ENCODE peak calls at places on chromosome 9, in ten cellular contexts. S is tibial nerve, Y is endodermal cell, Z is Peyer's patch, C is prostate gland, K is PC-9, P is IMR-90, A is adrenal gland, H is psoas muscle, U is sigmoid colon. E is an unnamed sample. For H3K4me1, the result is how much of the 10 kb centered on the place peaks cover.

GRCh38 chr9:130432796-130433167 is 12.0 kb upstream of the ASS1 start:
- DNase-seq in S (no peak), Y (no peak), Z (no peak), C (no peak), K (no peak), P (no peak), A (no peak), H (no peak), U (no peak), E (no peak)

GRCh38 chr9:132887181-132888120 is 8.8 kb downstream of the SPACA9 start:
- DNase-seq in S (no peak), Y (no peak), Z (no peak), C (no peak), K (no peak), P (no peak), A (no peak), H (no peak), U (no peak), E (no peak)

GRCh38 chr9:95552814-95553546 is 36.2 kb upstream of the PTCH1 start:
- DNase-seq in S (peak), Y (peak), Z (no peak), C (no peak), K (no peak), P (no peak), A (peak), H (peak), U (no peak), E (peak)

GRCh38 chr9:124489222-124489621 is 18.0 kb downstream of the NR5A1 start:
- DNase-seq in S (no peak), Y (no peak), Z (no peak), C (no peak), K (no peak), P (peak), A (peak), H (no peak), U (no peak), E (no peak)

GRCh38 chr9:87678650-87679355 is 47.1 kb upstream of the CTSL start:
- DNase-seq in S (peak), Y (peak), Z (no peak), C (peak), K (peak), P (peak), A (peak), H (peak), U (peak), E (peak)

GRCh38 chr9:77864096-77864889 is 167.3 kb downstream of the GNAQ start:
- DNase-seq in S (no peak), Y (no peak), Z (no peak), C (no peak), K (no peak), P (peak), A (no peak), H (no peak), U (no peak), E (no peak)

GRCh38 chr9:110443146-110443877 is 105.6 kb upstream of the TXNDC8 start:
- DNase-seq in S (no peak), Y (no peak), Z (no peak), C (no peak), K (peak), P (peak), A (no peak), H (no peak), U (no peak), E (no peak)

GRCh38 chr9:73743826-73744225 is 592.2 kb downstream of the ANXA1 start:
- DNase-seq in S (no peak), Y (no peak), Z (no peak), C (no peak), K (no peak), P (no peak), A (no peak), H (no peak), U (no peak), E (no peak)

GRCh38 chr9:130448035-130448624 is 3.4 kb downstream of the ASS1 start:
- DNase-seq in S (no peak), Y (no peak), Z (no peak), C (no peak), K (no peak), P (peak), A (no peak), H (no peak), U (no peak), E (no peak)

GRCh38 chr9:1909322-1909721 is 105.8 kb upstream of the SMARCA2 start:
- DNase-seq in S (no peak), Y (no peak), Z (no peak), C (no peak), K (no peak), P (no peak), A (no peak), H (no peak), U (no peak), E (no peak)

GRCh38 chr9:12819436-12820185 is 44.8 kb downstream of the LURAP1L start:
- DNase-seq in S (no peak), Y (peak), Z (no peak), C (no peak), K (no peak), P (no peak), A (no peak), H (no peak), U (no peak), E (no peak)

GRCh38 chr9:33080534-33080933 is 4.1 kb upstream of the SMU1 start:
- DNase-seq in S (no peak), Y (no peak), Z (no peak), C (peak), K (no peak), P (no peak), A (no peak), H (no peak), U (no peak), E (no peak)

GRCh38 chr9:78074385-78075291 is 43.0 kb upstream of the GNAQ start:
- DNase-seq in S (no peak), Y (no peak), Z (no peak), C (no peak), K (no peak), P (no peak), A (no peak), H (no peak), U (no peak), E (no peak)

GRCh38 chr9:1100945-1101344 is 50.8 kb downstream of the DMRT2 start:
- DNase-seq in S (no peak), Y (peak), Z (no peak), C (peak), K (no peak), P (peak), A (no peak), H (peak), U (no peak), E (peak)

GRCh38 chr9:34254141-34254913 is 74.7 kb downstream of the KIF24 start:
- DNase-seq in S (no peak), Y (no peak), Z (no peak), C (no peak), K (peak), P (peak), A (no peak), H (peak), U (peak), E (no peak)

GRCh38 chr9:109799792-109800191 is 19.8 kb downstream of the PALM2AKAP2 start:
- DNase-seq in S (no peak), Y (no peak), Z (no peak), C (no peak), K (no peak), P (peak), A (no peak), H (no peak), U (no peak), E (no peak)

GRCh38 chr9:124279531-124280175 is 21.9 kb downstream of the NEK6 start:
- DNase-seq in S (no peak), Y (no peak), Z (no peak), C (no peak), K (no peak), P (no peak), A (no peak), H (no peak), U (no peak), E (no peak)

GRCh38 chr9:133379153-133380086 is 3.3 kb downstream of the STKLD1 start:
- DNase-seq in S (no peak), Y (peak), Z (no peak), C (no peak), K (no peak), P (no peak), A (no peak), H (no peak), U (no peak), E (no peak)

GRCh38 chr9:35035851-35036701 is 36.3 kb downstream of the VCP start:
- DNase-seq in S (no peak), Y (peak), Z (peak), C (no peak), K (no peak), P (peak), A (no peak), H (peak), U (peak), E (peak)

GRCh38 chr9:680106-680505 is 161.4 kb upstream of the DMRT1 start:
- DNase-seq in S (no peak), Y (no peak), Z (no peak), C (no peak), K (no peak), P (no peak), A (no peak), H (no peak), U (no peak), E (no peak)

GRCh38 chr9:79123419-79123818 is 448.3 kb upstream of the TLE4 start:
- DNase-seq in S (no peak), Y (no peak), Z (no peak), C (no peak), K (no peak), P (peak), A (no peak), H (no peak), U (no peak), E (no peak)

GRCh38 chr9:70924380-70924779 is 197.0 kb downstream of the TRPM3 start:
- DNase-seq in S (no peak), Y (no peak), Z (no peak), C (no peak), K (no peak), P (peak), A (no peak), H (no peak), U (no peak), E (no peak)

GRCh38 chr9:123162359-123163345 is 105.7 kb downstream of the STRBP start:
- DNase-seq in S (no peak), Y (no peak), Z (no peak), C (no peak), K (no peak), P (peak), A (no peak), H (no peak), U (no peak), E (no peak)

GRCh38 chr9:131700076-131700475 is 39.8 kb downstream of the RAPGEF1 start:
- DNase-seq in S (no peak), Y (no peak), Z (no peak), C (no peak), K (no peak), P (no peak), A (no peak), H (no peak), U (no peak), E (no peak)

GRCh38 chr9:93826209-93826608 is 128.9 kb downstream of the BARX1 start:
- DNase-seq in S (no peak), Y (peak), Z (no peak), C (no peak), K (no peak), P (no peak), A (no peak), H (no peak), U (no peak), E (no peak)

GRCh38 chr9:83401328-83401895 is 136.8 kb downstream of the FRMD3 start:
- DNase-seq in S (no peak), Y (no peak), Z (no peak), C (no peak), K (no peak), P (no peak), A (no peak), H (no peak), U (no peak), E (no peak)

GRCh38 chr9:23545728-23546127 is 280.3 kb downstream of the ELAVL2 start:
- DNase-seq in S (no peak), Y (no peak), Z (no peak), C (no peak), K (no peak), P (no peak), A (no peak), H (no peak), U (no peak), E (no peak)

DNA sequence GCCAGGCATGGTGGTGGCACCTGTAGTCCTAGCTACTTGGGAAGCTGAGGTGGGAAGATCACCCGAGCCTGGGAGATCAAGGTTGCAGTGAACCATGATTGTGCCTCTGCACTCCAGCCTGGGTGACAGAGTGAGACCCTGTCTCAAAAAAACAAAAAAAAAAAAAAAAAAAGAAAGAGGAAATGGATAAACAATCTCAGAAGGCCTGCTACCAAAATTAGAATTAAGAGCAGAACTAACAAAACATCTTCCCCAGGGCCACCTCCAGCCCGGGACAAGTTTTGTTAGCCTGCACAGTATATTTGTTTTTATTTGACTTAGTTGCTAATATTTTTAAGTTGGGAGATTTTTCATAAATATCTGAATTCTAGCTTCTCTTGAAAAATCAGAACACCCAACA is 23.1 kb downstream of the PAX5 start:
- DNase-seq in S (no peak), Y (no peak), Z (no peak), C (no peak), K (no peak), P (no peak), A (no peak), H (no peak), U (no peak), E (no peak)
- H3K4me1 ChIP-seq in S (under half), Y (under half), Z (under half), C (under half), K (under half), P (under half), A (under half), H (under half), U (under half), E (under half)

DNA sequence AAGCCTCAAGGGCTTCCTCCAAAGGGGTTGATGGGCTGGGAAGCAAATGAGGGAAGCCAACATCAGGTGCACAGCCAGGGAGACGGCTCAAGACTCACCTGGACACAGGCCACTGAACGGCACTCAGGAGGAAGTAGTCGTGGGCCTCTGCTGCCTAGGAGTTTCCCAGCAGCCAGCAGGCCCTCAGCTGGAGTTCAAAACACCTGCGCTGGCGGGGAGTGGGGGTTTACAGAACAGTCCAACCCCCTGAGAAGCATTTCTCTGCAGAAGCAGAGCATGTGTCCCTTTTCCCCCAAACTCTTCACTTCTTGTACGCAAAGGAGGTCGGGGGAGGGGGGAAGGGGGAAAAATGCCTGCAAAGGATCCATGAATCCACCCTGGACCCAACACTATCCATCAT is 2.3 kb downstream of the WHRN start:
- DNase-seq in S (no peak), Y (no peak), Z (peak), C (peak), K (no peak), P (no peak), A (no peak), H (no peak), U (no peak), E (no peak)
- H3K4me3 ChIP-seq in S (no peak), Y (peak), Z (no peak), C (no peak), K (peak), P (no peak), A (no peak), H (no peak), U (peak), E (no peak)

DNA sequence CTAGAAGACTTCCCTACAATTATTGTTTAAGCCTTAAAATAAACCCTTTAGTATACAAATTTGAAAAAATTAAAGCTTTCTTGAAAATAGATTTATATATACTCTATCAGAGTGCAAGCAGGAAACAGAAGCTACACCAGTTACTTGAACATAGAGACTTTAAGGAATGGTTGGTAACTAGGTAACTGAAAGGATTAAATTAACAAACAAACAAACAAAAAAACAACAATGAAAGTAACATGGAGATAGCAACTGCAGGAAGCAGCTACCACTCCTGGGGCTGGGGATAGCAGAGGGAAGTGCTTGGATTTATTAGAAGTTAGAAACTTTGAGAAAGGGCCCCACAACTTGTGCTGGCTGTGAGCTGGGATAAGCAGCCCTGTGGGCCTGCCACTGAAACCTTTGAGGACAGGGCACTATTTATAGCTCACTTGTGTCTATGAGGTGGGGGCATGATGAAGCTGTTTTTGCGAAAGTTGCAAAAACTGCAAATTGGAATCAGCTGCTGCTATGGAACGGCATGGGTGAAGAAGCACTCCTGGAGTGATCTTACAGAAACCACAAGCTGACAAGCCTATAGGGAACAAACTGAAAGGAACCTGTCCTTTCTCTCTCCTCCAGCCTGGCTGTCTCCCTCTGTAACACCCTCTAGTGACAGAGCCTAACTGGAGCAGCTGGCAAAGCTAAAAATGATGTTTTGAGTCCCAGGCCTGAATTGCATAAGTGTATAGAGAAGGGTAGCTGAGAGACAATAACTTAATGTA is 91.3 kb upstream of the RANBP6 start:
- DNase-seq in S (no peak), Y (peak), Z (no peak), C (no peak), K (peak), P (peak), A (peak), H (no peak), U (no peak), E (no peak)
- TF ChIP-seq CTCF in S (peak), Y (peak), Z (no peak), C (peak), K (no peak), P (no peak), A (peak), H (peak), U (no peak), E (peak)

GRCh38 chr9:121358747-121359146 is 11.3 kb downstream of the STOM start:
- DNase-seq in S (no peak), Y (no peak), Z (no peak), C (no peak), K (no peak), P (no peak), A (no peak), H (no peak), U (no peak), E (no peak)
- H3K4me1 ChIP-seq in S (under half), Y (under half), Z (under half), C (under half), K (under half), P (under half), A (half or more), H (half or more), U (half or more), E (under half)

DNA sequence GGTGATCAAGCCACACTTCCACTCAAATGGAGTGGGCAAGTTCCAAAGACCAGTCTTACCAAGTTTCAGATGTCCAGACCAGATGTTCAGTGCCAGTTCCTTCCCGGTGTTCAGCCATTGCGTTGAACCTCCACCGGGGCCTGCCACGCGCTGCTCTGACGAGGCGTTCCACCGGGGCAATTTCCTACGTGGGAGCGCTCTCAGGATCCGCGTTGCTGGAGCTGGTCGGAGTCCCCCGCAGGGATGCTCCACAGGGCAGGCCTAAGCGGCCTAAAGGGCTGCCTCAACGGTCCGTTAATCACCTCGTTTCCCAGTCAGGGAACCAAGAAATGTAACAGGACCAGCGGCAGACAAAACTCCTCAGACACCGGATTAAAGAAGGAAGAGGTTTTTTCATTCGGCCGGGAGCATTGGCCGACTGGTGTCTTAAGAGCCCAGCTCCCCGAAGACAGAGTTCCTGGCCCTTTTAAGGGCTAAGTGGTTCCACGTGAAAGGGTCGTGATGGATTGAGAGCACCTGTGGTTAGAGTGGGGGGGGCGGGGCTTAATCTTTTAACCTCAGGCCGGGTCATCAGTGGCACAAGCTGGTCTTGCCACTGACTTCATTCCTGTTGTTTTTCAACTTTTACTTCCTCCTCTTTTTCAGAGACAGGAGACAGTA is 35.6 kb upstream of the PPP1R26 start:
- DNase-seq in S (no peak), Y (no peak), Z (no peak), C (no peak), K (no peak), P (no peak), A (no peak), H (no peak), U (no peak), E (peak)
- H3K4me3 ChIP-seq in S (no peak), Y (no peak), Z (no peak), C (no peak), K (no peak), P (no peak), A (no peak), H (no peak), U (no peak), E (peak)

DNA sequence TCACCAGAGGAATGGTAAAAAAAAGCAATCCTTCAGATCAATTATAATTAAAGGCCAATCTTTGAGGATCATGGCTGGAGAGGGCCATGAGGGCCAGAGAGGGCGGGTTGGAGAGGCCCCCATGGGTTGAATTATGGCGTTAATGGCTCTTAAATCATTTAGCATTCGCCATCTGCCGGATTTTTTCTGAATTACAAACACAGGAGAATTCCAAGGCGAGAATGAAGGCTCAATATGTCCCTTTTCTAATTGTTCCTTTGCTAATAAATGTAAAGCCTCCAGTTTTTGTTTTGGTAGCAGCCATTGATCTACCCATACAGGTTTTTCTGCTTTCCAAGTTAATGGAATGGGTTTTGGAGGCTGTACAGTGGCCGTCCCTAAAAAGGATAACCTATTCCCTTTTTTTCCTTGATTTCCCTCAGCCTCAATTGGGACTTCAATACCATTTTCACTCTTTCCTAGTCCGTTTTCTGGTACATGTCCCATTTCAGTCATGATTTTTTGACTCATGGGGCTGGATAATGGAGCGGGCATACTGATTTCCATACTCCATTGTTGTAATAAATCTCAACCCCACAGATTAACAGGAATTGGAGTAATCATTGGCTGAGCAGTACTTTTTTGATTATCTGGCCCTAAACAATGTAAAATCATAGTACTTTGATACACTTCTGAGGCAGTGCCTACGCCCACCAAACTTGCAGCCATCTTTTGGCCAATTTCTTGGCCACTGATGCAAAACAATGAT is 6.7 kb upstream of the TMEM141 start:
- DNase-seq in S (no peak), Y (no peak), Z (no peak), C (no peak), K (no peak), P (no peak), A (no peak), H (no peak), U (no peak), E (no peak)
- TF ChIP-seq CTCF in S (peak), Y (peak), Z (peak), C (peak), K (peak), P (peak), A (peak), H (peak), U (peak), E (peak)

GRCh38 chr9:125538092-125538473 is 168.9 kb downstream of the MAPKAP1 start:
- DNase-seq in S (no peak), Y (no peak), Z (no peak), C (peak), K (peak), P (peak), A (no peak), H (no peak), U (no peak), E (peak)
- H3K4me1 ChIP-seq in S (under half), Y (under half), Z (under half), C (under half), K (half or more), P (under half), A (half or more), H (under half), U (under half), E (under half)